ENCODE peak calls at places on chromosomes 13 and 19, in seven cellular contexts. U is right lobe of liver, A is Peyer's patch, V is heart left ventricle, S is pancreas, Z is AG04450, N is adrenal gland. E is an unnamed sample.

GRCh38 chr13:64459778-64460177 is 2770.4 kb downstream of the PCDH9 start:
- DNase-seq in U (no peak), A (no peak), V (no peak), S (no peak), Z (no peak), N (no peak), E (no peak)

GRCh38 chr19:49949735-49950589 is 11.0 kb downstream of the SIGLEC11 start:
- DNase-seq in U (no peak), A (no peak), V (no peak), S (no peak), Z (no peak), N (no peak), E (no peak)

GRCh38 chr13:111897846-111898215 is 169.1 kb upstream of the SOX1 start:
- DNase-seq in U (no peak), A (no peak), V (no peak), S (no peak), Z (no peak), N (no peak), E (no peak)

GRCh38 chr13:65653548-65654078 is 1576.5 kb downstream of the PCDH9 start:
- DNase-seq in U (no peak), A (no peak), V (no peak), S (no peak), Z (no peak), N (no peak), E (no peak)

GRCh38 chr13:35014606-35015005 is 72.5 kb downstream of the NBEA start:
- DNase-seq in U (no peak), A (no peak), V (no peak), S (no peak), Z (no peak), N (no peak), E (no peak)

GRCh38 chr19:39067104-39067503 is 17.1 kb upstream of the ACP7 start:
- DNase-seq in U (no peak), A (no peak), V (no peak), S (no peak), Z (no peak), N (no peak), E (no peak)

GRCh38 chr13:24221007-24221406 is 60.5 kb downstream of the SPATA13 start:
- DNase-seq in U (no peak), A (no peak), V (no peak), S (peak), Z (no peak), N (no peak), E (no peak)

GRCh38 chr13:36158606-36159005 is 27.4 kb upstream of the DCLK1 start:
- DNase-seq in U (no peak), A (no peak), V (no peak), S (no peak), Z (no peak), N (no peak), E (no peak)

GRCh38 chr19:40247178-40247577 is 20.7 kb upstream of the CCNP start:
- DNase-seq in U (no peak), A (no peak), V (no peak), S (no peak), Z (no peak), N (no peak), E (no peak)

GRCh38 chr19:35871611-35872010 is 3.2 kb downstream of the APLP1 start:
- DNase-seq in U (no peak), A (no peak), V (no peak), S (no peak), Z (no peak), N (no peak), E (no peak)

GRCh38 chr19:35870798-35871197 is 2.4 kb downstream of the APLP1 start:
- DNase-seq in U (no peak), A (no peak), V (no peak), S (no peak), Z (no peak), N (no peak), E (no peak)

GRCh38 chr19:35868172-35868822 is at the start of gene APLP1:
- DNase-seq in U (peak), A (peak), V (peak), S (peak), Z (no peak), N (peak), E (no peak)

GRCh38 chr19:35868823-35869326 is 501 bp downstream of the APLP1 start:
- DNase-seq in U (no peak), A (no peak), V (no peak), S (no peak), Z (no peak), N (no peak), E (no peak)

DNA sequence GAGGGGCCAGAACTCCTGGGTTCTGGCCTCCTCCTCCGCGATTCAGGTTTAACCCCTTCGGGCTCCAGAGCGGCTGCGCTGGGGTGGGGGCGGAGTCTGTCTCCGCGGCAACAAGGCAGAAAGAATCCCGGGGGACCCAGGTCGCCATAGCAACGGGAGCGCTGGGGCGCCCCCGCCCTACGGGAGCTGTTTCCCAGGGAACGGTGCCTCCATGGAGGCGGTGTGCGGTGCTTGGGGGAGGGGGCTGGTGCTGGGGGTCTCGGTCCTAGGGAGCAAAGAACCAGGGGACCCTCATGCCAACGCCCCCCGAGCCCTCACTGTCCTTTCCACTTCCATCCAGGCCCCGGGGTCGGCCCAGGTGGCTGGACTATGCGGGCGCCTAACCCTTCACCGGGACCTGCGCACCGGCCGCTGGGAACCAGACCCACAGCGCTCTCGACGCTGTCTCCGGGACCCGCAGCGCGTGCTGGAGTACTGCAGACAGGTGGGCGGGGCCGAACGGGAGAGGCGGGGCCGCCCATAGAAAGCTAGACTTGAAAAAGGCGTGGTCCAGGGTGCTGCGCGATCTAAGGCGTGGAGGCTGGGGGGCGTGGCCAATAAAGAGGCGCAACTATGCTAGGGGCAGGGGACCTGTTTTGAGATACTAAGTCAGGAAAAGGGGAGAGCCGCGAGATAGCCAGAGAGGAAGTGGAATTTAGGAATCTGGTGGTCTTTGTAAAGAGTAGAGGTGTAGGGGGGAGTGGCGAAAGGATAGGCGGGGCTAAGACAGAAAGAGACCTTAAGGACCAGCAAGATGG is 1.2 kb downstream of the APLP1 start:
- DNase-seq in U (peak), A (peak), V (peak), S (peak), Z (no peak), N (peak), E (no peak)
- H3K4me3 ChIP-seq in U (no peak), A (peak), V (peak), S (peak), Z (peak), N (no peak), E (peak)

GRCh38 chr13:51666316-51666715 is 82.1 kb downstream of the WDFY2 start:
- DNase-seq in U (no peak), A (no peak), V (no peak), S (no peak), Z (no peak), N (no peak), E (no peak)

GRCh38 chr13:51663980-51664957 is 80.0 kb downstream of the WDFY2 start:
- DNase-seq in U (no peak), A (no peak), V (no peak), S (no peak), Z (no peak), N (no peak), E (no peak)

GRCh38 chr13:51666839-51667238 is 82.6 kb downstream of the WDFY2 start:
- DNase-seq in U (no peak), A (no peak), V (no peak), S (no peak), Z (no peak), N (no peak), E (no peak)

GRCh38 chr13:51665456-51665855 is 81.2 kb downstream of the WDFY2 start:
- DNase-seq in U (no peak), A (no peak), V (no peak), S (no peak), Z (no peak), N (no peak), E (no peak)

DNA sequence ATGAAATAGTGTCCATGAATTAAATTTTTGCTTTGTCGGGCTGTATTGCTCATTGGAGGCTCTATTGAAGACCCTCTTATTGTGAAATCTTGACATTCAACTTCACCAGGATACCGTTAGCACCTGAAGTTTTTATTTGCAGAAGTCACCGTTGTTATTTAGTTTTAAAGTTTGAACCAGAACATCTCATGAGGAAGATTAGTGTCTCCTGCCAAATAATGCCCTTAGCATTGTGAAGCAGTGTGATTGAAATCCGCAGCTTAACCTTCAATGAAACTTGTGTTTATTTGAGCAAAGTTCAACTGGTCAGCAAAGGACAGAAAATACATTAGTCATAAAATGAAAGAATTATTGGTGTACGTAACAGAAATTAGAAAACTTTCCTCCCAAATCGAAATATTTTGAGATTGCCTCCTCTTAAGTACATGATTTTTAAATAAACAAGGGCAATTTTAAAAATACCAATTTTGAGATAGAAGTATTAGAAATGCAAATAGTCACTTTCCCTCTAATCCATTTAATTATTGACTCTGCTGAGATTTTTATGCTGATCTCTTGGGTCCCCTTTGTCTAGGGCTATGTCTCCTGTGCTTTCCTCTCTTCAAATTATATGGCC is 84.4 kb downstream of the WDFY2 start:
- DNase-seq in U (no peak), A (no peak), V (no peak), S (no peak), Z (no peak), N (no peak), E (no peak)
- TF ChIP-seq CTCF in U (no peak), A (no peak), V (no peak), S (no peak), Z (no peak), N (no peak), E (no peak)

DNA sequence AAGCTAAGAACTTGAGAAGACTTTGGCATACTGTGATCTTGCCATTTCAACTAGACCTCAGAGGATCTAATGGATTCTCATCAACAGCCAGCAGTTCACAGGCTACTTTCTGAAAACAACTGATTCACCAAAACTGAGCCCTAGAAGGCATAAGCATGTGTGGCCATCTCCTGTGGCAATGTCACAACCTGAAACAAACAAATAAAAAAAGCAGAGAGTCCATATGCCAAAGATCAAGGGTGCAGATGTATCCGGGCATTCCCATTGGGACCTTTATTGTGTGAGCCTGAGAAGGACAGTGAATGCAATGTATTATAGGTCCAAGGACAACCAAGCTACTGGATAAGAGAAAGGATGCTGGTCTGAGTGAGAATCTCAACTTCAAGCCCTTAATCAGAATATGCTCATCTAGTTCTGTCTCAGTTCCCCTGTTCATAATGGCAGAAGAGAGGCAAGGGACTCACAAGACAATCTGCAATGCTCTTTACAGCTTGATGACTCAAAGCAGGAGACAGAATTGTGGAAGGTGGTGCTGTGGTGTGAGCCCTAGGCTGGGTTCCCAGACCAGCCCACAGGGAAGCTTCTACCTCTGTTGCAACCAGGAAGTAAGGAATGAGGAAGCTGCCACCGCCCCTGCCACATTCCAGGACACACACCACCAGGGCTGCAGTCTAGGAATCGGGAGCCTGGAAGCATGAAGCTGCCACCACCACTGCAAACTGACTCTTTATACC is 133.7 kb downstream of the RAP2A start:
- DNase-seq in U (peak), A (peak), V (no peak), S (peak), Z (no peak), N (no peak), E (no peak)
- H3K4me3 ChIP-seq in U (no peak), A (no peak), V (no peak), S (no peak), Z (no peak), N (no peak), E (no peak)

DNA sequence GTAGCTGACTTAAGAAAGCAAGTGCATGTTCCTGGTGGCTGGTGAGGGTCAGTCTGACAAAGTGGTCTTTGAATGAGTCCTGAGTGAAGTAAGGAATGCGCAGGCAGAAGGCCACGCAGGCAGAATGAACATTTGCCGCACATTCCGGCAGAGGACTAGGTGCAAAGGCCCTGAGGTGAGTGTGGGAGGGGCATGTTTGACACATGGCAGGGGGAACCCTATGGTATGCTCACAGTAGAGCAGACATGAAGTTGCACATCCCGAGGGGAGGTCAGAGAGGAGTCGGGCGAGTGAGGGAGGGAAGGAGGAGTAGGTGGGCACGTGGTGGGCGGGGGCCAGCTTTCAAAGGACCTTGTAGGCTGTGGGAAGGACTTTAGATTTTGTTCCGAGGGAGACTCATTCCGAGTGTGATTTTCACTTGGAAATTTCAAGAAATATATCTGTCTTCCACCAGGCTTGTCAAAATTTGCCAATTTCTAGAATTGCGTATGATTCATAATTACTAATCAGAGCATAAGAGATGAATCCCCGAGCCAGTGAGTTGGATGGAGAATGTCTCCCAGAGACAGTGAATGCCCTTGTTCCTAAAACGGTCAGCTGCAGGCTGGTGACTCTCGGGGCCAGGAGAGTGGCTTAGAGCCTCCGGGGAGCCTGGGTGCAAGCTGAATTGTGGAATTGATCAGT is 40.3 kb downstream of the ERICH6B start:
- DNase-seq in U (no peak), A (no peak), V (no peak), S (no peak), Z (no peak), N (no peak), E (no peak)
- TF ChIP-seq CTCF in U (no peak), A (no peak), V (no peak), S (no peak), Z (no peak), N (no peak), E (no peak)